ENCODE peak calls at places on chromosome 4, in five cellular contexts. R is uterus, Y is NCI-H1930, C is activated T-cell treated with anti-CD3 and anti-CD28 coated beads for 48 hours, B is nucleus accumbens. H is an unnamed sample.

GRCh38 chr4:56080384-56080783 is 131.6 kb downstream of the CEP135 start:
- DNase-seq in R (no peak), Y (no peak), C (no peak), B (no peak), H (no peak)

GRCh38 chr4:56683455-56683854 is 2.4 kb upstream of the HOPX start:
- DNase-seq in R (no peak), Y (no peak), C (no peak), B (no peak), H (no peak)

GRCh38 chr4:74738756-74739155 is 55.6 kb downstream of the BTC start:
- DNase-seq in R (no peak), Y (no peak), C (no peak), B (no peak), H (no peak)

GRCh38 chr4:113943863-113944262 is 35.6 kb downstream of the ARSJ start:
- DNase-seq in R (no peak), Y (no peak), C (no peak), B (no peak), H (no peak)

GRCh38 chr4:82825425-82825824 is 26.8 kb upstream of the SCD5 start:
- DNase-seq in R (no peak), Y (no peak), C (no peak), B (no peak), H (no peak)

GRCh38 chr4:70759126-70759525 is 37.4 kb downstream of the RUFY3 start:
- DNase-seq in R (no peak), Y (no peak), C (no peak), B (no peak), H (no peak)

GRCh38 chr4:115119804-115120352 is 6.5 kb upstream of the NDST4 start:
- DNase-seq in R (no peak), Y (no peak), C (no peak), B (no peak), H (no peak)

GRCh38 chr4:2981256-2981804 is 18.0 kb downstream of the GRK4 start:
- DNase-seq in R (no peak), Y (no peak), C (no peak), B (no peak), H (no peak)

GRCh38 chr4:16150716-16151115 is 66.9 kb upstream of the PROM1 start:
- DNase-seq in R (no peak), Y (no peak), C (no peak), B (no peak), H (no peak)

GRCh38 chr4:104616401-104616820 is 121.7 kb upstream of the CXXC4 start:
- DNase-seq in R (no peak), Y (no peak), C (no peak), B (peak), H (no peak)

GRCh38 chr4:111556861-111557260 is 588.4 kb upstream of the FAM241A start:
- DNase-seq in R (no peak), Y (no peak), C (no peak), B (no peak), H (no peak)

GRCh38 chr4:53043096-53043495 is 181.0 kb downstream of the RASL11B start:
- DNase-seq in R (no peak), Y (no peak), C (no peak), B (no peak), H (no peak)

GRCh38 chr4:106401157-106401556 is 32.6 kb upstream of the GIMD1 start:
- DNase-seq in R (no peak), Y (no peak), C (no peak), B (no peak), H (no peak)

GRCh38 chr4:153564630-153565525 is 98.7 kb downstream of the TMEM131L start:
- DNase-seq in R (no peak), Y (no peak), C (no peak), B (peak), H (no peak)

GRCh38 chr4:7518871-7519637 is 84.3 kb upstream of the PSAPL1 start:
- DNase-seq in R (no peak), Y (no peak), C (no peak), B (no peak), H (no peak)

GRCh38 chr4:17962171-17962570 is 59.4 kb downstream of the LCORL start:
- DNase-seq in R (no peak), Y (no peak), C (no peak), B (no peak), H (no peak)

GRCh38 chr4:88791274-88791673 is 93.6 kb upstream of the NAP1L5 start:
- DNase-seq in R (no peak), Y (no peak), C (no peak), B (no peak), H (no peak)

GRCh38 chr4:120215350-120215749 is 148.7 kb upstream of the MAD2L1 start:
- DNase-seq in R (no peak), Y (no peak), C (no peak), B (no peak), H (no peak)

GRCh38 chr4:106266201-106266600 is 49.8 kb downstream of the TBCK start:
- DNase-seq in R (no peak), Y (no peak), C (no peak), B (no peak), H (no peak)

GRCh38 chr4:136662539-136662938 is 869.8 kb downstream of the PCDH18 start:
- DNase-seq in R (no peak), Y (no peak), C (no peak), B (no peak), H (no peak)

GRCh38 chr4:10106421-10107039 is 10.1 kb downstream of the WDR1 start:
- DNase-seq in R (peak), Y (no peak), C (peak), B (peak), H (peak)

H was measured in islet precursor cell.